ENCODE peak calls at places on chromosomes 3 and 15, in eight cellular contexts. E is right cardiac atrium; F is CD8-positive, alpha-beta T cell; O is heart left ventricle; A is fibroblast of lung; H is ovary; M is GM23248; Q is tibial artery. I is an unnamed sample. For H3K27me3 and H3K4me1, the result is how much of the 10 kb centered on the place peaks cover.

GRCh38 chr3:124919756-124920155 is 14.8 kb downstream of the MUC13 start:
- DNase-seq in M (peak), O (no peak), A (peak), Q (no peak), H (no peak), E (no peak), F (no peak), I (no peak)

GRCh38 chr3:28682126-28682525 is 333.5 kb upstream of the AZI2 start:
- DNase-seq in E (no peak), M (peak), F (no peak), H (no peak), O (no peak), A (no peak), Q (no peak), I (no peak)

GRCh38 chr3:76152028-76152427 is 366.7 kb upstream of the ZNF717 start:
- DNase-seq in O (no peak), F (no peak), A (no peak), H (no peak), M (no peak), Q (no peak), E (no peak), I (no peak)

GRCh38 chr3:15557511-15557946 is 36.0 kb upstream of the COLQ start:
- DNase-seq in O (no peak), E (peak), M (peak), Q (peak), F (peak), H (no peak), A (peak), I (peak)

GRCh38 chr3:143538577-143538981 is 309.7 kb downstream of the SLC9A9 start:
- DNase-seq in E (no peak), H (no peak), Q (no peak), F (no peak), O (no peak), M (peak), A (peak), I (no peak)

GRCh38 chr15:90718232-90718631 is 1.1 kb downstream of the BLM start:
- DNase-seq in Q (no peak), M (no peak), H (no peak), E (no peak), O (no peak), F (no peak), A (no peak), I (no peak)

GRCh38 chr3:197298858-197299854 is 744 bp upstream of the DLG1 start:
- DNase-seq in H (peak), O (peak), A (peak), Q (peak), F (no peak), M (peak), E (peak), I (peak)

GRCh38 chr3:143563786-143564185 is 284.5 kb downstream of the SLC9A9 start:
- DNase-seq in H (no peak), E (no peak), O (no peak), Q (no peak), A (no peak), M (no peak), F (no peak), I (no peak)

GRCh38 chr15:88454867-88455810 is 12.0 kb downstream of the MRPL46 start:
- DNase-seq in F (no peak), H (peak), M (peak), E (peak), Q (no peak), A (peak), O (peak), I (peak)

GRCh38 chr3:120142236-120142635 is 48.0 kb upstream of the GSK3B start:
- DNase-seq in Q (no peak), A (no peak), H (no peak), E (no peak), O (no peak), M (no peak), F (no peak), I (no peak)

GRCh38 chr3:96813134-96813819 is 1.1 kb upstream of the EPHA6 start:
- DNase-seq in O (peak), F (no peak), E (peak), Q (peak), H (peak), A (peak), M (peak), I (peak)

GRCh38 chr3:76310059-76310458 is 524.7 kb upstream of the ZNF717 start:
- DNase-seq in M (peak), H (no peak), Q (no peak), A (no peak), F (no peak), E (no peak), O (no peak), I (no peak)

GRCh38 chr3:143428351-143428750 is 308.8 kb downstream of the CHST2 start:
- DNase-seq in E (no peak), O (no peak), F (no peak), H (no peak), Q (no peak), A (no peak), M (no peak), I (no peak)

GRCh38 chr3:152404976-152405375 is 136.2 kb downstream of the MBNL1 start:
- DNase-seq in M (no peak), H (no peak), F (no peak), A (no peak), Q (no peak), O (no peak), E (no peak), I (no peak)

GRCh38 chr3:169945313-169945712 is 21.3 kb upstream of the SEC62 start:
- DNase-seq in H (no peak), M (peak), A (no peak), Q (peak), F (peak), O (peak), E (peak), I (no peak)

GRCh38 chr15:77025471-77025901 is 30.6 kb downstream of the PSTPIP1 start:
- DNase-seq in O (peak), E (peak), Q (no peak), A (no peak), H (peak), M (no peak), F (no peak), I (no peak)

GRCh38 chr3:129612350-129613204 is 6.1 kb upstream of the PLXND1 start:
- DNase-seq in Q (peak), E (peak), F (no peak), M (peak), A (peak), O (peak), H (no peak), I (peak)

GRCh38 chr15:80811781-80812180 is 32.6 kb downstream of the CEMIP start:
- DNase-seq in M (no peak), Q (no peak), A (no peak), F (no peak), H (no peak), O (no peak), E (no peak), I (no peak)

GRCh38 chr3:182501861-182502260 is 291.4 kb upstream of the ATP11B start:
- DNase-seq in E (no peak), M (no peak), F (no peak), O (no peak), H (no peak), Q (no peak), A (peak), I (no peak)

GRCh38 chr3:127794972-127795371 is 27.3 kb downstream of the MGLL start:
- DNase-seq in Q (no peak), H (no peak), M (no peak), E (no peak), O (no peak), F (no peak), A (no peak), I (no peak)
- H3K27ac ChIP-seq in Q (no peak), H (no peak), M (no peak), E (no peak), O (no peak), F (no peak), A (no peak), I (no peak)

GRCh38 chr3:24951186-24951585 is 456.5 kb upstream of the THRB start:
- DNase-seq in M (peak), H (no peak), E (no peak), O (no peak), F (no peak), Q (no peak), A (no peak), I (no peak)

GRCh38 chr3:24953060-24953771 is 458.6 kb upstream of the THRB start:
- DNase-seq in Q (no peak), H (no peak), A (no peak), E (no peak), O (no peak), F (no peak), M (no peak), I (no peak)

GRCh38 chr3:24958910-24959447 is 464.3 kb upstream of the THRB start:
- DNase-seq in H (no peak), O (no peak), E (no peak), A (no peak), Q (no peak), F (no peak), M (no peak), I (no peak)

GRCh38 chr3:24952388-24952787 is 457.7 kb upstream of the THRB start:
- DNase-seq in H (no peak), E (no peak), M (no peak), Q (no peak), F (no peak), O (no peak), A (no peak), I (no peak)

DNA sequence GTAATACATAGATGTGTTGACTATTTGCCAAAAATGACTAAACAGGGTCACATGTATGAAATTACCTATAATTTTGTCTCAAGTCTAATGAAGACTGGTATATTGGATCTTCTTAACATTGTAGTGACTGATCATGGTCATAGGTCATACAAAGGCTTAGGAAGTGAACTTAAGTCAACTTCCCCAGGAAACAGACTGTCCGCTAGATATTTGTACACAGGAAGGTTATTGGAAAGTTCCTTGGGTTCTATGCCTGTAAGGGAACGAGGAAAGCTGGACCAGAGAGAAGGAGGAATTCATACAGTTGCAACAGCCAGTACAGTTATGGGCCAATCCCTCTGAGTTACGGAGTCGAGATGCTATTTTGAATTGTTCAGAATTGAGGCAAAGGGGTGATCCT is 462.0 kb upstream of the THRB start:
- DNase-seq in F (no peak), H (no peak), Q (no peak), A (no peak), E (no peak), O (no peak), M (no peak), I (no peak)
- H3K27me3 ChIP-seq in F (under half), H (under half), Q (under half), A (under half), E (under half), O (under half), M (under half), I (under half)

DNA sequence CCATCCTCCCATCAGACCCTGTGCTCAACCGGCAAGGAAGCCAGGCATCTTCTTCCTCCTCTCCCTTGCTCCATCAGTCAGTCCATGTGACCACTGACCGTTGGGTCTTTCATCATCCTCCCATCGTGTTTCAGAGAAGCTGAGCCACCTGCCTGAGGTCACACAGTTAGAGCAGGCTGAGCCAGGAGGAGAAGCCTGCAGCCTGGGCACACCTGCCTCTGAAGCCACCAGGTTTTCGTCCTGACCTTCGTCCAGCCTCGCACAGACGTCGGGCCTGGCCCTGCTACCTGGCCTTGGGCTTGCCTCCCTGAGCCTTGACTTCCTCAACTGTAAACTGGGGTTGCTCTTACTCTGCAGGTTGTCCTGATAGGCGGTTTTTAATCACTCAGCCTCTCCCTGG is 8.7 kb upstream of the PRKCD start:
- DNase-seq in F (no peak), H (no peak), O (no peak), Q (no peak), A (no peak), E (no peak), M (no peak), I (no peak)
- H3K4me1 ChIP-seq in F (under half), H (under half), O (under half), Q (under half), A (under half), E (under half), M (under half), I (under half)

DNA sequence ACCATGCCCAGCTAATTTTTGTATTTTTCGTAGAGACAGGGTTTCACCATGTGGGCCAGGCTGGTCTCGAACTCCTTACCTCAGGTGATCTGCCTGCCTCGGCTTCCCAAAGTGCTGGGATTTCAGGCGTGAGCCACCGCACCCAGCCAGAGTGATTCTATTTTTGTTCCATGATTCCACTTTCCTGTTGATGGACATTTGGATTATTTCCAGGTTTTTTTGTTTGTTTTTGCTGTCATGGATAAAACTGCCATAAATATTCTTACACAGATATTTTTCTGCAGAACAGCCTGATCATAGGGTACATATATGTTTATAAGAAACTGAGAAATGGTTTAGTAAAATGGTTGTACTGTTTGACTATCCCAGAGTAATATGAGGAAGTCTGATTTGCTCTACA is 42.8 kb downstream of the MAP6D1 start:
- DNase-seq in Q (no peak), M (no peak), H (no peak), O (no peak), A (no peak), F (no peak), E (no peak), I (no peak)
- H3K27ac ChIP-seq in Q (no peak), M (no peak), H (no peak), O (no peak), A (no peak), F (no peak), E (no peak), I (no peak)

GRCh38 chr15:33453761-33454160 is 143.0 kb downstream of the RYR3 start:
- DNase-seq in O (no peak), E (no peak), Q (no peak), H (no peak), M (no peak), F (no peak), A (no peak), I (no peak)
- H3K27me3 ChIP-seq in O (under half), E (under half), Q (under half), H (under half), M (under half), F (under half), A (under half), I (under half)

DNA sequence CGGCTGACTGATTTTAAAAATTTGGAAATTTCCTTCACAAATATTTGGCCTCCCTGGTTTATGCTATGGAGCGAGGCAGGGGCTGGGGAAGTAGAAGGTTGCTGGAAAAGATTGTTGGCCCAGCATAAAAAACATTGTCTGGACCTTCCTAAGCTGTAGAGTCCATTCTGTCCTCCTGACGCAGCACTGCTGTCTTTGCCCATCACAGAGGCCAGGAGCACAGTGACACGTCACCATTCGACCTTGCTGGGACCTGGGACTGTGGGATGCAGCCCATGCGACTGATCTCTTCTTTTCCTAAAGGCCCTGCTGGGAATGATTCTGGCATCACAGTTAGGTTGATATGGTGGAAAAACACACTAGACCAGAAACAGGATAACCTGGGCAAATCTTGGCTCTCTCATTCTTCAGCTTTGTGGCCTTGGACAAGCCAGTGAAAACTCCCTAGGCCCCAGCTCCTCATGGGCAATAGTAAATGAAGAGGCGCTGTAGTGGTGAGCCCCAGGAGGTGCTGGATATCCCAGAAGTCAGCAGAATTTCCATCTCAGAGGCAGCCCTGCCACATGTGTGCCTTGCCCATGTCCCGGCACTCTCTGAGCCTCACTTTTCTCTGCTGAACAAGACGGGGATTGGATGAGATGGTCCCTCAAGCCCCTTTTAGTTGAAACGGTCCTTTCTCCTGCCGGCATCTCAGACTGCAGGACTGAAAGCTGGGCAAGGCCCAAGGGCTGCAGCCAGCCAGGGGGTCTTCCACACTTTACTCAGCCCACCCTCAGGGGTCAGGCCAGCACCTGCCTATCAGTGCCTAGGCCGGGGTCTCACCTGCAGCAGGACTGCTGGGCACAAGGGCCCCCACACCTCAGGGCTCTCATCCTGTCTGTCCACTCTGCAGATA is 69.6 kb downstream of the SENP2 start:
- DNase-seq in A (no peak), F (no peak), Q (no peak), E (no peak), O (no peak), M (no peak), H (peak), I (no peak)
- H3K4me1 ChIP-seq in A (under half), F (under half), Q (under half), E (under half), O (under half), M (under half), H (under half), I (under half)

GRCh38 chr15:60520041-60520824 is 41.3 kb upstream of the ICE2 start:
- DNase-seq in A (peak), F (no peak), H (no peak), E (no peak), O (no peak), M (peak), Q (no peak), I (no peak)
- H3K27ac ChIP-seq in A (no peak), F (no peak), H (no peak), E (no peak), O (no peak), M (peak), Q (no peak), I (no peak)

GRCh38 chr15:50275908-50276307 is 10.4 kb upstream of the HDC start:
- DNase-seq in H (no peak), M (no peak), F (no peak), A (no peak), O (no peak), Q (no peak), E (no peak), I (no peak)
- H3K27me3 ChIP-seq in H (under half), M (under half), F (under half), A (under half), O (under half), Q (under half), E (under half), I (under half)

I was measured in heart right ventricle.